ENCODE peak calls at places on chromosomes 7 and 10, in seven cellular contexts. One of them, this sample, is unnamed.

GRCh38 chr10:3776796-3777571 is 8.0 kb downstream of the KLF6 start:
- DNase-seq in H1: no peak
- DNase-seq in SK-N-SH: no peak
- DNase-seq in HCT116: peak
- DNase-seq in GM12878: no peak
- DNase-seq in HepG2: peak
- DNase-seq in K562: no peak
- DNase-seq in this sample: peak

GRCh38 chr7:55073051-55073511 is 54.3 kb downstream of the EGFR start:
- DNase-seq in H1: no peak
- DNase-seq in SK-N-SH: no peak
- DNase-seq in HCT116: no peak
- DNase-seq in GM12878: peak
- DNase-seq in HepG2: no peak
- DNase-seq in K562: no peak
- DNase-seq in this sample: no peak

GRCh38 chr7:139718859-139719258 is 58.9 kb downstream of the HIPK2 start:
- DNase-seq in H1: no peak
- DNase-seq in SK-N-SH: no peak
- DNase-seq in HCT116: no peak
- DNase-seq in GM12878: no peak
- DNase-seq in HepG2: no peak
- DNase-seq in K562: no peak
- DNase-seq in this sample: no peak

GRCh38 chr10:14617125-14617524 is 157.6 kb downstream of the FAM107B start:
- DNase-seq in H1: no peak
- DNase-seq in SK-N-SH: no peak
- DNase-seq in HCT116: no peak
- DNase-seq in GM12878: no peak
- DNase-seq in HepG2: no peak
- DNase-seq in K562: no peak
- DNase-seq in this sample: no peak

GRCh38 chr10:133212853-133213494 is 17.0 kb upstream of the UTF1 start:
- DNase-seq in H1: no peak
- DNase-seq in SK-N-SH: no peak
- DNase-seq in HCT116: no peak
- DNase-seq in GM12878: no peak
- DNase-seq in HepG2: no peak
- DNase-seq in K562: no peak
- DNase-seq in this sample: no peak

GRCh38 chr7:117164578-117164977 is 158.3 kb downstream of the WNT2 start:
- DNase-seq in H1: no peak
- DNase-seq in SK-N-SH: no peak
- DNase-seq in HCT116: no peak
- DNase-seq in GM12878: no peak
- DNase-seq in HepG2: no peak
- DNase-seq in K562: no peak
- DNase-seq in this sample: no peak

GRCh38 chr10:132199268-132199853 is 12.6 kb downstream of the DPYSL4 start:
- DNase-seq in H1: no peak
- DNase-seq in SK-N-SH: peak
- DNase-seq in HCT116: no peak
- DNase-seq in GM12878: no peak
- DNase-seq in HepG2: no peak
- DNase-seq in K562: no peak
- DNase-seq in this sample: no peak

GRCh38 chr10:83222832-83223742 is 916.2 kb upstream of the GHITM start:
- DNase-seq in H1: peak
- DNase-seq in SK-N-SH: no peak
- DNase-seq in HCT116: no peak
- DNase-seq in GM12878: no peak
- DNase-seq in HepG2: no peak
- DNase-seq in K562: no peak
- DNase-seq in this sample: no peak

GRCh38 chr10:130961506-130962239 is 349.8 kb downstream of the TCERG1L start:
- DNase-seq in H1: no peak
- DNase-seq in SK-N-SH: no peak
- DNase-seq in HCT116: no peak
- DNase-seq in GM12878: no peak
- DNase-seq in HepG2: no peak
- DNase-seq in K562: no peak
- DNase-seq in this sample: no peak

GRCh38 chr7:117323877-117324699 is 1.2 kb upstream of the WNT2 start:
- DNase-seq in H1: no peak
- DNase-seq in SK-N-SH: peak
- DNase-seq in HCT116: no peak
- DNase-seq in GM12878: no peak
- DNase-seq in HepG2: no peak
- DNase-seq in K562: no peak
- DNase-seq in this sample: no peak

GRCh38 chr10:96168546-96168945 is 38.4 kb downstream of the ZNF518A start:
- DNase-seq in H1: no peak
- DNase-seq in SK-N-SH: no peak
- DNase-seq in HCT116: no peak
- DNase-seq in GM12878: no peak
- DNase-seq in HepG2: no peak
- DNase-seq in K562: peak
- DNase-seq in this sample: no peak

GRCh38 chr10:100653957-100654834 is 91.2 kb upstream of the PAX2 start:
- DNase-seq in H1: no peak
- DNase-seq in SK-N-SH: peak
- DNase-seq in HCT116: no peak
- DNase-seq in GM12878: no peak
- DNase-seq in HepG2: no peak
- DNase-seq in K562: peak
- DNase-seq in this sample: no peak

GRCh38 chr10:114470956-114471905 is 66.9 kb upstream of the AFAP1L2 start:
- DNase-seq in H1: no peak
- DNase-seq in SK-N-SH: peak
- DNase-seq in HCT116: peak
- DNase-seq in GM12878: peak
- DNase-seq in HepG2: peak
- DNase-seq in K562: peak
- DNase-seq in this sample: peak

GRCh38 chr10:80416401-80417098 is 8.2 kb downstream of the PRXL2A start:
- DNase-seq in H1: no peak
- DNase-seq in SK-N-SH: no peak
- DNase-seq in HCT116: no peak
- DNase-seq in GM12878: no peak
- DNase-seq in HepG2: no peak
- DNase-seq in K562: no peak
- DNase-seq in this sample: no peak
- TF ChIP-seq JUND in H1: no peak
- TF ChIP-seq JUND in SK-N-SH: no peak
- TF ChIP-seq JUND in HCT116: no peak
- TF ChIP-seq JUND in GM12878: no peak
- TF ChIP-seq JUND in HepG2: no peak
- TF ChIP-seq JUND in K562: no peak
- TF ChIP-seq JUND in this sample: no peak

GRCh38 chr10:32326680-32327363 is 20.1 kb downstream of the EPC1 start:
- DNase-seq in H1: no peak
- DNase-seq in SK-N-SH: no peak
- DNase-seq in HCT116: no peak
- DNase-seq in GM12878: no peak
- DNase-seq in HepG2: no peak
- DNase-seq in K562: no peak
- DNase-seq in this sample: no peak

GRCh38 chr10:32328499-32328898 is 18.5 kb downstream of the EPC1 start:
- DNase-seq in H1: no peak
- DNase-seq in SK-N-SH: no peak
- DNase-seq in HCT116: no peak
- DNase-seq in GM12878: no peak
- DNase-seq in HepG2: no peak
- DNase-seq in K562: no peak
- DNase-seq in this sample: no peak

GRCh38 chr10:32326119-32326518 is 20.8 kb downstream of the EPC1 start:
- DNase-seq in H1: no peak
- DNase-seq in SK-N-SH: no peak
- DNase-seq in HCT116: no peak
- DNase-seq in GM12878: peak
- DNase-seq in HepG2: no peak
- DNase-seq in K562: no peak
- DNase-seq in this sample: no peak

GRCh38 chr10:32329061-32329460 is 17.9 kb downstream of the EPC1 start:
- DNase-seq in H1: no peak
- DNase-seq in SK-N-SH: no peak
- DNase-seq in HCT116: no peak
- DNase-seq in GM12878: no peak
- DNase-seq in HepG2: no peak
- DNase-seq in K562: no peak
- DNase-seq in this sample: no peak

DNA sequence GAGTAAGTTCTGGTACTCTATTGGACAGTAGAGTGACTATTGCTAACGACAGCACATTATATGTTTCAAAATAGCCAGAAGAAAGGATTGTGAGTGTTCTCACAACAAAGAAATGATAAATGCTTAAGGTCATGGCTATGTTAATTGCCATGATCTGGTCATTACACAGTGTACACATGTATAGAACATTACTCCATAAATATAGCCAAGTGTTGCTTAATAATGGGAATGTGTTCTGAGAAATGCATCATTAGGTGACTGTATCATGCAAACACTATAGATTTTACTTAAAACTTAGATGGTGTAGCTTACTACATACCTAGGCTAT is 19.6 kb downstream of the EPC1 start:
- DNase-seq in H1: no peak
- DNase-seq in SK-N-SH: no peak
- DNase-seq in HCT116: no peak
- DNase-seq in GM12878: no peak
- DNase-seq in HepG2: no peak
- DNase-seq in K562: no peak
- DNase-seq in this sample: no peak
- TF ChIP-seq JUND in H1: no peak
- TF ChIP-seq JUND in SK-N-SH: no peak
- TF ChIP-seq JUND in HCT116: no peak
- TF ChIP-seq JUND in GM12878: no peak
- TF ChIP-seq JUND in HepG2: no peak
- TF ChIP-seq JUND in K562: no peak
- TF ChIP-seq JUND in this sample: no peak

GRCh38 chr10:88810196-88810961 is 7.8 kb downstream of the LIPM start:
- DNase-seq in H1: no peak
- DNase-seq in SK-N-SH: peak
- DNase-seq in HCT116: peak
- DNase-seq in GM12878: no peak
- DNase-seq in HepG2: peak
- DNase-seq in K562: peak
- DNase-seq in this sample: peak
- TF ChIP-seq JUND in H1: no peak
- TF ChIP-seq JUND in SK-N-SH: no peak
- TF ChIP-seq JUND in HCT116: no peak
- TF ChIP-seq JUND in GM12878: no peak
- TF ChIP-seq JUND in HepG2: no peak
- TF ChIP-seq JUND in K562: no peak
- TF ChIP-seq JUND in this sample: no peak

GRCh38 chr7:142355328-142355727 is 97.5 kb upstream of the PRSS58 start:
- DNase-seq in H1: no peak
- DNase-seq in SK-N-SH: no peak
- DNase-seq in HCT116: no peak
- DNase-seq in GM12878: no peak
- DNase-seq in HepG2: no peak
- DNase-seq in K562: no peak
- DNase-seq in this sample: no peak

GRCh38 chr7:142353147-142354058 is 95.5 kb upstream of the PRSS58 start:
- DNase-seq in H1: no peak
- DNase-seq in SK-N-SH: no peak
- DNase-seq in HCT116: no peak
- DNase-seq in GM12878: no peak
- DNase-seq in HepG2: no peak
- DNase-seq in K562: no peak
- DNase-seq in this sample: no peak

GRCh38 chr7:142348921-142349401 is 91.1 kb upstream of the PRSS58 start:
- DNase-seq in H1: no peak
- DNase-seq in SK-N-SH: no peak
- DNase-seq in HCT116: no peak
- DNase-seq in GM12878: no peak
- DNase-seq in HepG2: no peak
- DNase-seq in K562: no peak
- DNase-seq in this sample: no peak

GRCh38 chr7:142349670-142350405 is 92.0 kb upstream of the PRSS58 start:
- DNase-seq in H1: no peak
- DNase-seq in SK-N-SH: no peak
- DNase-seq in HCT116: no peak
- DNase-seq in GM12878: no peak
- DNase-seq in HepG2: no peak
- DNase-seq in K562: no peak
- DNase-seq in this sample: no peak

DNA sequence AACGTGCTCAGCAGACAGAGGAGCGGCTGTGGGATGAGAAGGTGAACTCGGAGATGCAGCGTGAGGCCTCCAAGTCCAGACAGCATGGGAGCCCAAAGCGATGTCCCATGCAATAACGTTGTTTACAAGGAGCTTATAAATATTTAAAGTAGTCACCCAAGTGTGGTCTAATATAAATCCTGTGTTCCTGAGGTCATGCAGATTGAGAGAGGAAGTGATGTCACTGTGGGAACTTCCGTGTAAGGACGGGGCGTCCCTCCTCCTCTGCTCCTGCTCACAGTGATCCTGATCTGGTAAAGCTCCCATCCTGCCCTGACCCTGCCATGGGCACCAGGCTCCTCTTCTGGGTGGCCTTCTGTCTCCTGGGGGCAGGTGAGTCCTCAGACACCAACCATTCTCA is 94.7 kb upstream of the PRSS58 start:
- DNase-seq in H1: no peak
- DNase-seq in SK-N-SH: no peak
- DNase-seq in HCT116: no peak
- DNase-seq in GM12878: no peak
- DNase-seq in HepG2: no peak
- DNase-seq in K562: no peak
- DNase-seq in this sample: no peak
- TF ChIP-seq JUND in H1: no peak
- TF ChIP-seq JUND in SK-N-SH: no peak
- TF ChIP-seq JUND in HCT116: no peak
- TF ChIP-seq JUND in GM12878: no peak
- TF ChIP-seq JUND in HepG2: no peak
- TF ChIP-seq JUND in K562: no peak
- TF ChIP-seq JUND in this sample: no peak

This sample was measured in T47D.